ENCODE peak calls at places on chromosome 16, in ten cellular contexts. C is NAMALWA; Z is activated CD4-positive, alpha-beta T cell treated with anti-CD3 and anti-CD28 coated beads, Interleukin-2, amount 10 ng/mL, durations not matched to agents 7 days and 5 days; K is stimulated activated CD8-positive, alpha-beta memory T cell treated with anti-CD3 and anti-CD28 coated beads, Interleukin-2, amount 100 ng/mL, for 48 hours; M is GM20000; V is RCC 7860; D is NT2/D1; O is upper lobe of left lung; U is activated T-helper 1 cell treated with anti-CD3 and anti-CD28 coated beads, Interleukin-2, amount 50 U/mL, for 16 hours; N is HEK293T. Y is an unnamed sample.
A peak's percentile ranks its signal among the peaks of the same experiment; 100 is the strongest.

GRCh38 chr16:2171601-2172178 is 16.1 kb downstream of the TRAF7 start:
- DNase-seq in C (no peak), D (no peak), K (no peak), U (no peak), M (no peak), N (no peak), O (peak; percentile 74), V (no peak), Z (no peak), Y (no peak)

GRCh38 chr16:51143166-51143565 is 7.9 kb downstream of the SALL1 start:
- DNase-seq in V (no peak), C (no peak), M (no peak), N (no peak), Z (no peak), U (no peak), O (no peak), D (no peak), K (no peak), Y (no peak)

GRCh38 chr16:23319861-23320615 is 17.9 kb downstream of the SCNN1B start:
- DNase-seq in D (no peak), C (no peak), U (no peak), M (no peak), K (no peak), Z (no peak), O (no peak), N (no peak), V (no peak), Y (no peak)

GRCh38 chr16:26981266-26981938 is 85.3 kb upstream of the C16orf82 start:
- DNase-seq in C (no peak), Z (no peak), D (no peak), N (no peak), O (no peak), V (no peak), M (no peak), U (no peak), K (no peak), Y (no peak)

GRCh38 chr16:30482366-30482765 is 9.8 kb downstream of the ITGAL start:
- DNase-seq in Z (no peak), V (no peak), U (no peak), D (no peak), C (peak; percentile 34), N (no peak), K (no peak), M (no peak), O (no peak), Y (no peak)

GRCh38 chr16:17357302-17358062 is 113.3 kb downstream of the XYLT1 start:
- DNase-seq in D (no peak), N (no peak), M (no peak), O (no peak), U (no peak), V (no peak), Z (no peak), K (no peak), C (no peak), Y (no peak)

GRCh38 chr16:82050909-82051357 is 15.9 kb downstream of the HSD17B2 start:
- DNase-seq in M (no peak), U (no peak), K (no peak), Z (no peak), N (no peak), C (no peak), D (no peak), O (no peak), V (no peak), Y (no peak)

GRCh38 chr16:82655315-82655714 is 28.5 kb downstream of the CDH13 start:
- DNase-seq in M (peak; percentile 43), C (no peak), N (no peak), Z (peak; percentile 92), U (peak; percentile 49), V (peak; percentile 90), K (peak; percentile 53), D (no peak), O (no peak), Y (no peak)

GRCh38 chr16:8818499-8819270 is 21.0 kb downstream of the PMM2 start:
- DNase-seq in Z (no peak), N (no peak), D (no peak), M (peak; percentile 72), C (no peak), K (no peak), U (no peak), V (no peak), O (no peak), Y (peak; percentile 37)

GRCh38 chr16:75114946-75115825 is 1.4 kb downstream of the LDHD start:
- DNase-seq in V (no peak), D (no peak), U (no peak), Z (no peak), K (no peak), O (peak; percentile 82), C (no peak), N (no peak), M (no peak), Y (no peak)

GRCh38 chr16:29974291-29975133 is 844 bp downstream of the TAOK2 start:
- DNase-seq in C (peak; percentile 42), K (no peak), N (no peak), Z (peak; percentile 26), O (no peak), U (no peak), V (no peak), D (no peak), M (peak; percentile 54), Y (no peak)

GRCh38 chr16:30049871-30050270 is 15.7 kb upstream of the ALDOA start:
- DNase-seq in N (no peak), O (no peak), U (no peak), D (no peak), V (no peak), Z (no peak), C (no peak), M (no peak), K (no peak), Y (peak; percentile 40)

GRCh38 chr16:83247767-83248372 is 559.9 kb upstream of the HSBP1 start:
- DNase-seq in U (no peak), C (no peak), O (no peak), K (no peak), M (no peak), V (no peak), N (no peak), Z (no peak), D (no peak), Y (no peak)

GRCh38 chr16:57807252-57807967 is 5.1 kb upstream of the KIFC3 start:
- DNase-seq in M (no peak), D (no peak), N (no peak), Z (no peak), C (no peak), K (no peak), U (no peak), O (no peak), V (peak; percentile 78), Y (no peak)

GRCh38 chr16:84740596-84741071 is 40.8 kb downstream of the USP10 start:
- DNase-seq in U (no peak), K (no peak), N (no peak), V (no peak), D (no peak), M (no peak), Z (no peak), O (no peak), C (no peak), Y (no peak)

GRCh38 chr16:85984211-85984880 is 85.4 kb downstream of the IRF8 start:
- DNase-seq in V (no peak), C (no peak), U (no peak), Z (no peak), O (no peak), N (no peak), D (no peak), M (no peak), K (no peak), Y (no peak)

GRCh38 chr16:51767564-51767963 is 616.5 kb upstream of the SALL1 start:
- DNase-seq in M (no peak), Z (no peak), V (no peak), C (no peak), D (no peak), K (no peak), N (no peak), O (peak; percentile 37), U (no peak), Y (no peak)

GRCh38 chr16:88649195-88649923 is 1.5 kb downstream of the CYBA start:
- DNase-seq in Z (no peak), D (no peak), K (no peak), U (no peak), M (no peak), N (no peak), O (peak; percentile 73), C (peak; percentile 55), V (no peak), Y (no peak)

Y was measured in cerebellum.